ENCODE peak calls at places on chromosome 19, in seven cellular contexts. U is A549, Y is transverse colon, R is vagina, K is sigmoid colon, O is tibial nerve, B is breast epithelium. M is an unnamed sample.

GRCh38 chr19:38274734-38275133 is 10.4 kb downstream of the SPINT2 start:
- DNase-seq in U (no peak), Y (peak), R (no peak), K (no peak), O (no peak), B (no peak), M (peak)

GRCh38 chr19:18292460-18292809 is 11.0 kb upstream of the JUND start:
- DNase-seq in U (no peak), Y (no peak), R (no peak), K (no peak), O (no peak), B (no peak), M (peak)

GRCh38 chr19:22427587-22428298 is 5.6 kb upstream of the ZNF98 start:
- DNase-seq in U (no peak), Y (no peak), R (no peak), K (no peak), O (no peak), B (peak), M (no peak)

GRCh38 chr19:38930776-38931761 is at the start of gene MRPS12:
- DNase-seq in U (peak), Y (peak), R (peak), K (peak), O (peak), B (peak), M (peak)

GRCh38 chr19:48969276-48970138 is 4.4 kb downstream of the FTL start:
- DNase-seq in U (peak), Y (no peak), R (no peak), K (peak), O (no peak), B (no peak), M (no peak)

GRCh38 chr19:16778796-16779411 is 50.3 kb upstream of the SIN3B start:
- DNase-seq in U (peak), Y (peak), R (no peak), K (no peak), O (no peak), B (no peak), M (peak)

GRCh38 chr19:18020212-18021067 is 12.5 kb downstream of the ARRDC2 start:
- DNase-seq in U (no peak), Y (peak), R (peak), K (peak), O (peak), B (peak), M (peak)

GRCh38 chr19:44260343-44260681 is 626 bp downstream of the ZNF233 start:
- DNase-seq in U (no peak), Y (peak), R (no peak), K (no peak), O (no peak), B (no peak), M (no peak)

GRCh38 chr19:5338661-5339469 is 1.7 kb downstream of the PTPRS start:
- DNase-seq in U (no peak), Y (no peak), R (no peak), K (no peak), O (no peak), B (no peak), M (no peak)

GRCh38 chr19:32708457-32708856 is 11.1 kb upstream of the TDRD12 start:
- DNase-seq in U (peak), Y (no peak), R (no peak), K (no peak), O (no peak), B (no peak), M (no peak)

GRCh38 chr19:49999371-50000010 is 25.7 kb downstream of the VRK3 start:
- DNase-seq in U (no peak), Y (no peak), R (no peak), K (no peak), O (no peak), B (no peak), M (no peak)

GRCh38 chr19:50493171-50493570 is 16.5 kb upstream of the GARIN5A start:
- DNase-seq in U (no peak), Y (no peak), R (no peak), K (peak), O (no peak), B (no peak), M (no peak)

GRCh38 chr19:30338878-30339623 is 33.1 kb upstream of the ZNF536 start:
- DNase-seq in U (no peak), Y (no peak), R (no peak), K (no peak), O (no peak), B (peak), M (no peak)

GRCh38 chr19:7926021-7926726 is at the start of gene CTXN1:
- DNase-seq in U (peak), Y (peak), R (no peak), K (peak), O (peak), B (peak), M (peak)

GRCh38 chr19:5826531-5827341 is 12.8 kb downstream of the FUT6 start:
- DNase-seq in U (peak), Y (peak), R (no peak), K (peak), O (no peak), B (peak), M (peak)

GRCh38 chr19:16141043-16141442 is 2.4 kb upstream of the HSH2D start:
- DNase-seq in U (no peak), Y (peak), R (no peak), K (no peak), O (no peak), B (no peak), M (no peak)

GRCh38 chr19:35302446-35302845 is 10.5 kb downstream of the MAG start:
- DNase-seq in U (no peak), Y (no peak), R (no peak), K (no peak), O (no peak), B (no peak), M (no peak)

GRCh38 chr19:45376045-45376724 is 5.8 kb upstream of the ERCC2 start:
- DNase-seq in U (peak), Y (no peak), R (no peak), K (peak), O (no peak), B (no peak), M (peak)

GRCh38 chr19:294341-294818 is 3.2 kb upstream of the PLPP2 start:
- DNase-seq in U (no peak), Y (no peak), R (no peak), K (no peak), O (no peak), B (peak), M (no peak)

GRCh38 chr19:31290926-31291590 is 58.2 kb downstream of the TSHZ3 start:
- DNase-seq in U (no peak), Y (no peak), R (no peak), K (peak), O (no peak), B (no peak), M (no peak)

GRCh38 chr19:56477429-56478338 is 539 bp upstream of the ZNF667 start:
- DNase-seq in U (no peak), Y (peak), R (peak), K (peak), O (peak), B (peak), M (peak)
- TF ChIP-seq POLR2A in U (no peak), Y (no peak), R (no peak), K (peak), O (peak), B (no peak), M (peak)

DNA sequence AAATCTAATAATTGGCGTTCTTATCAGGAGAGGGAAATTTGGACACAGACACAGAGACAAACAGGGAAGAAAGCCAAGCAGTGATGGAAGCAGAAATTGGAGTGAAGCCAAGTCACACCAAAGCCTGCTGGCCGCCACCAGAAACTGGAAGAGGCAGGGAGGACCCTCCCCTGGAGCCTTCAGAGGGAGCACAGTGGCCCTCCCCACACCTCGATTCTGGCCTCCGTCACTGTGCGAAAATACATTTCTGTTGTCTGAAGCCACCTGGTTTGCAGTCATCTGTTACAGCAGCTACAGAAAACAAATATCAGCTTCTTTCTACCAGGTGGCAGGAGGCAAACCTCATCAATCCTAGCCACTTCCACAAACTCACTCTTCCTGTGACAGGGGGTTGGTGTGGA is 8.3 kb upstream of the TLE6 start:
- DNase-seq in U (no peak), Y (peak), R (no peak), K (peak), O (no peak), B (no peak), M (peak)
- H3K27ac ChIP-seq in U (no peak), Y (peak), R (peak), K (peak), O (peak), B (peak), M (peak)

GRCh38 chr19:1313695-1314613 is 28.3 kb downstream of the EFNA2 start:
- DNase-seq in U (peak), Y (no peak), R (no peak), K (no peak), O (no peak), B (no peak), M (no peak)

GRCh38 chr19:1318678-1319471 is 33.2 kb downstream of the EFNA2 start:
- DNase-seq in U (no peak), Y (no peak), R (no peak), K (no peak), O (no peak), B (no peak), M (no peak)

GRCh38 chr19:1317274-1317673 is 31.6 kb downstream of the EFNA2 start:
- DNase-seq in U (no peak), Y (no peak), R (no peak), K (no peak), O (no peak), B (no peak), M (no peak)

GRCh38 chr19:1315470-1316166 is 29.9 kb downstream of the EFNA2 start:
- DNase-seq in U (peak), Y (peak), R (no peak), K (no peak), O (no peak), B (no peak), M (peak)

DNA sequence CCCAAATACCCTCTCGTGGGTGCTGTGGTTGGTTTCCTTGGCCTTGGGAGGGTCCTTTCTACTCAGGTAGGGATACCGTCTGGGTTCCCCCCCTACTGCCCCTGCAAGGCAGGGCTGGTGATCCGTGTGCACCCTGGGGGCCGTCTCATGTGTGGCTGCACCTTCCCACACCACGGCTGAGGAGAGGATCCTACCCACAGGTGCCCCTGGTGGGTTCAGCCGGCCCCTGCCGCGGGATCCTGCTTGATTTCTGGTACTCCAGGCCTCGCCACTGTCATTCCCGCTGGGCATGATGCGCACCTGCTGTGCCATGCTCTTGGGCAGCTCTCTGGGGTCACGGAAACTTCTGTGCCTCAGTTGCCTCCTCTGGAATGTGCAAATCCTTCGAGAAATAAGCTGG is 30.8 kb downstream of the EFNA2 start:
- DNase-seq in U (no peak), Y (no peak), R (no peak), K (no peak), O (no peak), B (no peak), M (no peak)
- TF ChIP-seq POLR2A in U (no peak), Y (no peak), R (no peak), K (no peak), O (no peak), B (no peak), M (no peak)

GRCh38 chr19:42514449-42514848 is 13.8 kb downstream of the CEACAM1 start:
- DNase-seq in U (no peak), Y (no peak), R (no peak), K (no peak), O (no peak), B (no peak), M (no peak)
- H3K27ac ChIP-seq in U (no peak), Y (no peak), R (no peak), K (no peak), O (no peak), B (no peak), M (no peak)

GRCh38 chr19:54612428-54612827 is 17.9 kb upstream of the LILRB1 start:
- DNase-seq in U (no peak), Y (no peak), R (no peak), K (no peak), O (no peak), B (no peak), M (no peak)

GRCh38 chr19:54616057-54616456 is 14.2 kb upstream of the LILRB1 start:
- DNase-seq in U (no peak), Y (no peak), R (no peak), K (no peak), O (no peak), B (no peak), M (no peak)

GRCh38 chr19:54620464-54620863 is 9.8 kb upstream of the LILRB1 start:
- DNase-seq in U (no peak), Y (no peak), R (no peak), K (no peak), O (no peak), B (no peak), M (no peak)

DNA sequence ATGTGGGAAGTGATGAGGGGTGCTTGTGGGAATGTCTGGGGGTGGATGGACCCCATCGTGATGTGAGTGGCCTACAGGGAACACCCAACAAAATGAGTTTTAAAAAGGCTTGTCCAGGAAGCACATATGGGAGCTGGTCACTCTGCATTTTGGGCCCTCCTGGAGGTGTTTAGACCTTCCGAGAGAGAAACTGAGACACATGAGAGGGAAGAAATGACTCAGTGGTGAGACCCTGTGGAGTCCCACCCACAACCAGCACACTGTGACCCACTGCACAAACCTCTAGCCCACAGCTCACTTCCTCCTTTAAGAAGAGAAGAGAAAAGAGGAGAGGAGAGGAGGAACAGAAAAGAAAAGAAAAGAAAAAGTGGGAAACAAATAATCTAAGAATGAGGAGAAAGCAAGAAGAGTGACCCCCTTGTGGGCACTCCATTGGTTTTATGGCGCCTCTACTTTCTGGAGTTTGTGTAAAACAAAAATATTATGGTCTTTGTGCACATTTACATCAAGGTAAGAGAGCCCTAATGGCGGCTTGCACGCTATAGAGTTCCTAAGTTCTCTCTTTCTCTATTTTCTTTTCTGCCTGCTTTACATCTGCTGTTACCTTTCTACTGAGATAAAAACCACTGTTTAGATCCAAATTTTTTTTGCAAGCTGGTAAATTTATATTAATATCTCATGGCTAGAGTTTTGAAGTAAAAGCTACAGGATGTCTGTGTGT is 13.3 kb upstream of the LILRB1 start:
- DNase-seq in U (no peak), Y (peak), R (no peak), K (no peak), O (no peak), B (no peak), M (no peak)
- TF ChIP-seq POLR2A in U (no peak), Y (no peak), R (no peak), K (no peak), O (no peak), B (no peak), M (no peak)